ENCODE peak calls at places on chromosomes 13 and 19, in ten cellular contexts. X, D, Q, B, M, F, S, A, W and I are unnamed samples.
A peak's percentile ranks its signal among the peaks of the same experiment; 100 is the strongest.

GRCh38 chr13:46598140-46598819 is 45.3 kb downstream of the LRCH1 start:
- DNase-seq in X (no peak), D (no peak), Q (no peak), B (no peak), M (no peak), F (no peak), S (peak; percentile 14), A (no peak), W (no peak), I (no peak)

GRCh38 chr19:17183271-17183757 is 31.8 kb upstream of the USE1 start:
- DNase-seq in X (no peak), D (no peak), Q (no peak), B (no peak), M (no peak), F (peak; percentile 22), S (no peak), A (no peak), W (no peak), I (no peak)

GRCh38 chr19:7867092-7867844 is 6.9 kb downstream of the PRR36 start:
- DNase-seq in X (no peak), D (no peak), Q (no peak), B (no peak), M (no peak), F (no peak), S (no peak), A (no peak), W (no peak), I (no peak)

GRCh38 chr13:74647211-74647610 is 513.0 kb upstream of the KLF12 start:
- DNase-seq in X (no peak), D (no peak), Q (no peak), B (no peak), M (no peak), F (no peak), S (no peak), A (no peak), W (no peak), I (no peak)

GRCh38 chr13:55090612-55091011 is 2050.1 kb upstream of the PRR20A start:
- DNase-seq in X (no peak), D (no peak), Q (no peak), B (no peak), M (no peak), F (no peak), S (no peak), A (no peak), W (no peak), I (no peak)

GRCh38 chr19:17757125-17757524 is 5.8 kb downstream of the FCHO1 start:
- DNase-seq in X (peak; percentile 40), D (peak; percentile 51), Q (no peak), B (no peak), M (peak; percentile 42), F (no peak), S (no peak), A (no peak), W (no peak), I (no peak)

GRCh38 chr13:74026753-74027152 is 107.5 kb downstream of the KLF12 start:
- DNase-seq in X (no peak), D (peak; percentile 59), Q (no peak), B (peak; percentile 53), M (peak; percentile 60), F (peak; percentile 66), S (peak; percentile 57), A (no peak), W (peak; percentile 68), I (no peak)

GRCh38 chr19:27694361-27695055 is 1518.4 kb downstream of the UQCRFS1 start:
- DNase-seq in X (no peak), D (no peak), Q (no peak), B (no peak), M (no peak), F (no peak), S (no peak), A (no peak), W (no peak), I (no peak)

GRCh38 chr13:50140742-50141659 is 125.8 kb downstream of the KCNRG start:
- DNase-seq in X (no peak), D (no peak), Q (no peak), B (peak; percentile 26), M (peak; percentile 43), F (no peak), S (no peak), A (no peak), W (no peak), I (no peak)

GRCh38 chr13:44021422-44021821 is 141.7 kb downstream of the LACC1 start:
- DNase-seq in X (no peak), D (no peak), Q (no peak), B (no peak), M (no peak), F (no peak), S (no peak), A (no peak), W (no peak), I (no peak)

GRCh38 chr19:54432144-54432738 is 16.8 kb upstream of the LENG8 start:
- DNase-seq in X (no peak), D (peak; percentile 84), Q (no peak), B (no peak), M (no peak), F (no peak), S (no peak), A (no peak), W (no peak), I (no peak)

GRCh38 chr19:49814010-49814409 is 918 bp upstream of the FUZ start:
- DNase-seq in X (no peak), D (peak; percentile 29), Q (no peak), B (no peak), M (no peak), F (no peak), S (no peak), A (no peak), W (no peak), I (no peak)

GRCh38 chr13:49802410-49802809 is 9.9 kb upstream of the KPNA3 start:
- DNase-seq in X (no peak), D (no peak), Q (no peak), B (no peak), M (no peak), F (no peak), S (no peak), A (no peak), W (no peak), I (no peak)

GRCh38 chr19:16078311-16078758 is 2.0 kb downstream of the TPM4 start:
- DNase-seq in X (no peak), D (peak; percentile 81), Q (no peak), B (no peak), M (no peak), F (peak; percentile 68), S (no peak), A (no peak), W (no peak), I (no peak)

GRCh38 chr13:19151581-19152263 is 29.9 kb downstream of the TUBA3C start:
- DNase-seq in X (no peak), D (no peak), Q (no peak), B (no peak), M (no peak), F (no peak), S (no peak), A (no peak), W (no peak), I (no peak)

GRCh38 chr19:43575955-43576451 is 402 bp downstream of the PINLYP start:
- DNase-seq in X (no peak), D (no peak), Q (peak; percentile 68), B (no peak), M (no peak), F (peak; percentile 50), S (no peak), A (no peak), W (no peak), I (no peak)

GRCh38 chr19:35122687-35123551 is 7.3 kb downstream of the FXYD3 start:
- DNase-seq in X (no peak), D (peak; percentile 92), Q (no peak), B (no peak), M (no peak), F (no peak), S (no peak), A (no peak), W (no peak), I (no peak)

GRCh38 chr19:33794578-33795369 is 1.9 kb upstream of the KCTD15 start:
- DNase-seq in X (no peak), D (no peak), Q (no peak), B (peak; percentile 54), M (peak; percentile 50), F (no peak), S (peak; percentile 35), A (no peak), W (no peak), I (no peak)

GRCh38 chr19:19026299-19026971 is 6.9 kb downstream of the SUGP2 start:
- DNase-seq in X (no peak), D (peak; percentile 42), Q (no peak), B (no peak), M (no peak), F (no peak), S (no peak), A (no peak), W (no peak), I (no peak)

GRCh38 chr13:50942630-50943311 is 33.2 kb downstream of the RNASEH2B start:
- DNase-seq in X (no peak), D (no peak), Q (no peak), B (no peak), M (no peak), F (no peak), S (no peak), A (no peak), W (no peak), I (no peak)

GRCh38 chr19:55259540-55260210 is 858 bp upstream of the PPP6R1 start:
- DNase-seq in X (no peak), D (no peak), Q (no peak), B (no peak), M (no peak), F (peak; percentile 49), S (peak; percentile 25), A (no peak), W (no peak), I (no peak)

GRCh38 chr13:109385161-109385560 is 401.2 kb downstream of the IRS2 start:
- DNase-seq in X (no peak), D (no peak), Q (no peak), B (no peak), M (peak; percentile 78), F (no peak), S (no peak), A (no peak), W (no peak), I (no peak)

GRCh38 chr19:13987101-13987890 is 18.8 kb downstream of the RFX1 start:
- DNase-seq in X (peak; percentile 68), D (no peak), Q (no peak), B (no peak), M (no peak), F (no peak), S (no peak), A (no peak), W (no peak), I (no peak)

GRCh38 chr13:111373486-111373885 is 53.0 kb downstream of the TEX29 start:
- DNase-seq in X (peak; percentile 4), D (no peak), Q (no peak), B (no peak), M (no peak), F (no peak), S (no peak), A (no peak), W (no peak), I (no peak)

GRCh38 chr13:51643882-51644281 is 59.6 kb downstream of the WDFY2 start:
- DNase-seq in X (no peak), D (peak; percentile 94), Q (no peak), B (no peak), M (peak; percentile 94), F (no peak), S (no peak), A (peak; percentile 74), W (no peak), I (peak; percentile 62)

GRCh38 chr19:13234518-13234917 is 84.3 kb downstream of the IER2 start:
- DNase-seq in X (no peak), D (no peak), Q (no peak), B (peak; percentile 76), M (peak; percentile 16), F (peak; percentile 38), S (no peak), A (peak; percentile 18), W (peak; percentile 41), I (no peak)

GRCh38 chr13:28434934-28435333 is 60.0 kb downstream of the FLT1 start:
- DNase-seq in X (no peak), D (no peak), Q (no peak), B (no peak), M (no peak), F (no peak), S (no peak), A (no peak), W (no peak), I (no peak)

GRCh38 chr19:33864311-33864850 is 67.7 kb downstream of the KCTD15 start:
- DNase-seq in X (no peak), D (peak; percentile 34), Q (no peak), B (no peak), M (no peak), F (no peak), S (no peak), A (no peak), W (no peak), I (no peak)